ENCODE peak calls at places on chromosomes 2 and 18, in eight cellular contexts. F is right atrium auricular region; M is upper lobe of right lung; O is ascending aorta; V is aorta; I is fibroblast of lung; B is CD8-positive, alpha-beta memory T cell; G is CD4-positive, alpha-beta memory T cell. Y is an unnamed sample. For H3K9me3, the result is how much of the 10 kb centered on the place peaks cover.

GRCh38 chr2:66686768-66687167 is 251.8 kb downstream of the MEIS1 start:
- DNase-seq in F (no peak), M (no peak), O (no peak), V (no peak), I (peak), B (no peak), G (no peak), Y (no peak)

GRCh38 chr2:148756292-148756975 is 111.9 kb downstream of the EPC2 start:
- DNase-seq in F (no peak), M (no peak), O (no peak), V (no peak), I (peak), B (no peak), G (no peak), Y (no peak)

GRCh38 chr2:71608441-71608840 is 155.1 kb downstream of the DYSF start:
- DNase-seq in F (peak), M (peak), O (peak), V (peak), I (no peak), B (no peak), G (no peak), Y (no peak)

GRCh38 chr18:13726972-13727331 is 479 bp downstream of the RNMT start:
- DNase-seq in F (peak), M (no peak), O (peak), V (peak), I (no peak), B (no peak), G (no peak), Y (no peak)

GRCh38 chr2:219500135-219500534 is 1.4 kb downstream of the GMPPA start:
- DNase-seq in F (no peak), M (no peak), O (no peak), V (no peak), I (peak), B (no peak), G (no peak), Y (no peak)

GRCh38 chr18:25962919-25963318 is 127.5 kb downstream of the SS18 start:
- DNase-seq in F (no peak), M (no peak), O (no peak), V (no peak), I (no peak), B (no peak), G (no peak), Y (no peak)

GRCh38 chr18:51107082-51107481 is 77.1 kb downstream of the SMAD4 start:
- DNase-seq in F (no peak), M (no peak), O (no peak), V (peak), I (no peak), B (no peak), G (no peak), Y (no peak)

GRCh38 chr2:157264099-157264498 is 6.6 kb downstream of the GALNT5 start:
- DNase-seq in F (no peak), M (no peak), O (no peak), V (no peak), I (peak), B (no peak), G (no peak), Y (no peak)

GRCh38 chr2:171895781-171896180 is 1.7 kb upstream of the SLC25A12 start:
- DNase-seq in F (no peak), M (no peak), O (no peak), V (no peak), I (no peak), B (no peak), G (no peak), Y (no peak)

GRCh38 chr2:147045113-147045512 is 799.7 kb upstream of the ACVR2A start:
- DNase-seq in F (peak), M (peak), O (no peak), V (no peak), I (peak), B (no peak), G (peak), Y (peak)

GRCh38 chr2:118474151-118474561 is 373.3 kb downstream of the EN1 start:
- DNase-seq in F (no peak), M (no peak), O (no peak), V (no peak), I (no peak), B (no peak), G (no peak), Y (no peak)

GRCh38 chr2:104851236-104852160 is 2.4 kb upstream of the POU3F3 start:
- DNase-seq in F (no peak), M (no peak), O (no peak), V (no peak), I (no peak), B (no peak), G (no peak), Y (no peak)

GRCh38 chr2:114925296-114926255 is 483.1 kb downstream of the DPP10 start:
- DNase-seq in F (no peak), M (no peak), O (no peak), V (no peak), I (no peak), B (no peak), G (no peak), Y (no peak)

GRCh38 chr2:23418490-23418911 is 33.5 kb downstream of the KLHL29 start:
- DNase-seq in F (no peak), M (no peak), O (peak), V (no peak), I (peak), B (no peak), G (no peak), Y (no peak)

GRCh38 chr2:218807626-218808025 is 24.0 kb downstream of the PRKAG3 start:
- DNase-seq in F (peak), M (no peak), O (no peak), V (no peak), I (peak), B (no peak), G (no peak), Y (no peak)

GRCh38 chr2:205892141-205893064 is 193.6 kb downstream of the INO80D start:
- DNase-seq in F (no peak), M (no peak), O (no peak), V (no peak), I (peak), B (peak), G (no peak), Y (peak)

GRCh38 chr2:143157001-143157798 is 28.0 kb downstream of the ARHGAP15 start:
- DNase-seq in F (no peak), M (no peak), O (no peak), V (no peak), I (no peak), B (no peak), G (no peak), Y (no peak)

GRCh38 chr18:25074925-25075693 is 276.9 kb downstream of the ZNF521 start:
- DNase-seq in F (no peak), M (no peak), O (no peak), V (no peak), I (no peak), B (no peak), G (no peak), Y (no peak)

GRCh38 chr2:54954705-54955357 is 95.4 kb downstream of the RTN4 start:
- DNase-seq in F (no peak), M (no peak), O (no peak), V (no peak), I (no peak), B (no peak), G (no peak), Y (no peak)

GRCh38 chr2:144239306-144239705 is 280.6 kb downstream of the ZEB2 start:
- DNase-seq in F (no peak), M (no peak), O (no peak), V (no peak), I (no peak), B (no peak), G (no peak), Y (no peak)

GRCh38 chr2:150127271-150127990 is 360.0 kb downstream of the RND3 start:
- DNase-seq in F (no peak), M (no peak), O (no peak), V (no peak), I (no peak), B (no peak), G (no peak), Y (no peak)

GRCh38 chr18:58847383-58848071 is 17.1 kb upstream of the ZNF532 start:
- DNase-seq in F (no peak), M (no peak), O (no peak), V (no peak), I (no peak), B (no peak), G (no peak), Y (no peak)

GRCh38 chr18:59885579-59886163 is 14.1 kb upstream of the PMAIP1 start:
- DNase-seq in F (no peak), M (no peak), O (no peak), V (no peak), I (peak), B (no peak), G (no peak), Y (peak)

GRCh38 chr2:171531836-171532450 is 9.7 kb downstream of the CYBRD1 start:
- DNase-seq in F (no peak), M (no peak), O (no peak), V (no peak), I (no peak), B (no peak), G (no peak), Y (no peak)

GRCh38 chr2:150911766-150912280 is 349.8 kb downstream of the RBM43 start:
- DNase-seq in F (peak), M (peak), O (peak), V (peak), I (peak), B (no peak), G (no peak), Y (peak)

GRCh38 chr2:102061962-102062795 is 70.4 kb downstream of the IL1R2 start:
- DNase-seq in F (no peak), M (no peak), O (no peak), V (no peak), I (peak), B (no peak), G (no peak), Y (no peak)

GRCh38 chr2:238818576-238818975 is 29.3 kb upstream of the TWIST2 start:
- DNase-seq in F (no peak), M (no peak), O (no peak), V (no peak), I (no peak), B (no peak), G (no peak), Y (no peak)

GRCh38 chr2:20231632-20232031 is 6.7 kb upstream of the SDC1 start:
- DNase-seq in F (peak), M (peak), O (peak), V (peak), I (no peak), B (no peak), G (no peak), Y (peak)

GRCh38 chr2:205563646-205564045 is 118.7 kb upstream of the NRP2 start:
- DNase-seq in F (no peak), M (peak), O (no peak), V (no peak), I (peak), B (no peak), G (no peak), Y (no peak)

GRCh38 chr2:65023742-65024141 is 32.5 kb upstream of the CEP68 start:
- DNase-seq in F (no peak), M (no peak), O (no peak), V (no peak), I (no peak), B (no peak), G (no peak), Y (no peak)

GRCh38 chr2:156918410-156918809 is 339.1 kb upstream of the GALNT5 start:
- DNase-seq in F (no peak), M (no peak), O (no peak), V (no peak), I (no peak), B (no peak), G (no peak), Y (no peak)

GRCh38 chr2:72887032-72887835 is at the start of gene SPR:
- DNase-seq in F (peak), M (peak), O (peak), V (peak), I (peak), B (peak), G (peak), Y (peak)

GRCh38 chr2:72676341-72677025 is 149.3 kb downstream of the EXOC6B start:
- DNase-seq in F (no peak), M (no peak), O (no peak), V (no peak), I (no peak), B (no peak), G (no peak), Y (peak)

GRCh38 chr2:181305151-181306123 is 151.7 kb upstream of the ITGA4 start:
- DNase-seq in F (no peak), M (no peak), O (no peak), V (no peak), I (peak), B (peak), G (peak), Y (no peak)

GRCh38 chr18:10518595-10519273 is 7.1 kb upstream of the NAPG start:
- DNase-seq in F (no peak), M (peak), O (no peak), V (no peak), I (peak), B (no peak), G (no peak), Y (no peak)

GRCh38 chr18:37505321-37505720 is 60.3 kb downstream of the CELF4 start:
- DNase-seq in F (no peak), M (no peak), O (no peak), V (no peak), I (no peak), B (no peak), G (no peak), Y (no peak)

GRCh38 chr2:45647346-45647745 is 4.1 kb upstream of the PRKCE start:
- DNase-seq in F (no peak), M (no peak), O (no peak), V (no peak), I (no peak), B (no peak), G (no peak), Y (no peak)

GRCh38 chr2:127640082-127641072 is 5.6 kb upstream of the GPR17 start:
- DNase-seq in F (no peak), M (no peak), O (no peak), V (no peak), I (no peak), B (no peak), G (peak), Y (no peak)

GRCh38 chr2:126797622-126798275 is 100.9 kb upstream of the TEX51 start:
- DNase-seq in F (peak), M (peak), O (no peak), V (no peak), I (no peak), B (no peak), G (no peak), Y (no peak)

GRCh38 chr2:9858730-9859068 is 15.4 kb downstream of the TAF1B start:
- DNase-seq in F (no peak), M (no peak), O (no peak), V (no peak), I (no peak), B (no peak), G (no peak), Y (no peak)
- H3K9me3 ChIP-seq in F (under half), M (under half), O (under half), V (under half), I (under half), B (under half), G (under half), Y (under half)

GRCh38 chr18:5276947-5277346 is 18.6 kb downstream of the ZBTB14 start:
- DNase-seq in F (no peak), M (no peak), O (no peak), V (no peak), I (no peak), B (no peak), G (no peak), Y (no peak)
- H3K4me3 ChIP-seq in F (no peak), M (no peak), O (no peak), V (no peak), I (no peak), B (no peak), G (no peak), Y (no peak)

GRCh38 chr18:62881509-62882016 is 166.2 kb downstream of the PHLPP1 start:
- DNase-seq in F (peak), M (no peak), O (peak), V (no peak), I (peak), B (no peak), G (no peak), Y (peak)
- H3K27ac ChIP-seq in F (no peak), M (no peak), O (no peak), V (no peak), I (no peak), B (no peak), G (no peak), Y (peak)

DNA sequence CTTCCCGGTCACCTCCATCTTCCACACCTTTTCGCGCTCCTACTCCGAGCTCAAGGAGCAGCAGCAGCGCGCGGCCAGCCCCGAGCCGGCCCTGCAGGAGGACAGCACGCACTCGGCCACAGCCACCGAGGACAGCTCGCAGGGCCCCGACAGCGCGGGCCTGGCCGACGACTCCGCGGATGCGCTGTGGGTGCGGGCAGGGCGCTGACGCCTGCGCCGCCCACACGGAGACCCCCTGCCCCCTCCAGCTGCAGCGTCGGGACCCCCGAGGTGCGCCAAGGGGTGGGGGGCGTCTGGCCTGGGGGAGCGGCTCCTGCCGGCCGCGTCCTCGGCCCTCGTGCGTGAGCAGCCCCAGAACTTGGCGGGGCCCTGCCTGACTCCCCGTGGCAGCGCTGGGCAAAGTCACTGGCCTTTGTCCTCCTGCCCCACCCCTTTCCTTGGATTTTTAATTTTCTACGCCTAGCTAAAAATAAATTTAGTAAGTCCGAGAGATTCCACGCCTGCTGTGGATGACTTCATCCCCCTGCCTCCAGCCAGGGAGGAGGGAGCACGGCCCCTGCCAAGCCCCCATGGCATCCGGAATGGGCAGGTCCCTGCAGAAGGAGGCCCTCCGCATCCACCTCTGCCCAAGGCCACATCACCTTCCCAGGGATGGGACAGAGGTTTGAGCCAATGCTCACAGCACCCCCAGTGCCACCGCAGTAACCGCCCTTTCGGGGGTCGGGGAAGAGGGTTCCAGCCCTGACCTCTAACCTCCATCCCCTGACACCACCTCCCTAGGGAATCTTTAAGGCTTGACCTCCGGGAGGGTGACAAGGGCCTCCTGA is 51.6 kb downstream of the SLC66A2 start:
- DNase-seq in F (peak), M (no peak), O (no peak), V (no peak), I (no peak), B (no peak), G (no peak), Y (no peak)
- H3K9me3 ChIP-seq in F (under half), M (under half), O (under half), V (under half), I (under half), B (under half), G (under half), Y (under half)

DNA sequence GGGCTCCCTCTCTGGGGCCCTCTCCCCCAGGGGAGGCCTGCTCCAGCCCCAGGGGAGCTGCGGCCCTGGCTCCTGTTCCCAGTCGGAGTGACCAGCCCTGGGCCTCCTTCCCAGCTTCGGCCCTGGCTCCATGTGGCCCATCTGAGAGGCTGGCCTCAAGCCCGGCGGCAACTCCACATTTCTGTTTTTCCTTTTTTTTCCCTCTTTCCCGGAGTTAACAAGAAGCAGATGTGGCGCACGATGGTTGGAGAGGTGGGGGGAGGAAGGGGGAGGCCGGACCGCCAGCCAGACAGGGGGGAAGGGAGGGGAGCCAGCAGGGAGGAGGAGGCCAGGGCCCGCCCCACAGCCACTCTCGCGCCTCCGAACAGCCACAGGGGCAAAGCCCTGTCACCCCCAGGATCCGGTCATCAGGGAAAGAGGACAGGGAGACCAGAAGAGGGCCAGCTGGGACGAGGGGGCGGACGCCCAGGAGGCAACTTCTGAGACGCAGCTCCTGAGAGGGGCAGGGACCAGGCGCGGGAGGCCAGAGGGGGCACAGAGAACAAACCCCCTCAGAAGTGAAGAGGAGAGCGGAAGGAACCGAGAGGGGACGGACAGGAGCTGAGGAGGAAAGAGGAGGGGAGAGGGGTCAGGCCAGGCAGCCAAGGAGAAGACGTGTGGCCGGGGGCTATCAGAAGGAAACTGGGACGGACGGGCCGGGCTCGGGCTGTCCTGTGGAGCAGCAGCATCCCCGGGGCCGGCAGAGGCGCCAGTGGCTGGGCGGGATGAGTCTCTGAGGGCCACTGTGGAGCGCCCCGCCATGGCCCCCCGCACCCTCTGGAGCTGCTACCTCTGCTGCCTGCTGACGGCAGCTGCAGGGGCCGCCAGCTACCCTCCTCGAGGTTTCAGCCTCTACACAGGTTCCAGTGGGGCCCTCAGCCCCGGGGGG is at the start of gene EMILIN1:
- DNase-seq in F (peak), M (peak), O (peak), V (peak), I (peak), B (no peak), G (no peak), Y (peak)
- H3K4me3 ChIP-seq in F (peak), M (peak), O (peak), V (peak), I (peak), B (no peak), G (no peak), Y (peak)

DNA sequence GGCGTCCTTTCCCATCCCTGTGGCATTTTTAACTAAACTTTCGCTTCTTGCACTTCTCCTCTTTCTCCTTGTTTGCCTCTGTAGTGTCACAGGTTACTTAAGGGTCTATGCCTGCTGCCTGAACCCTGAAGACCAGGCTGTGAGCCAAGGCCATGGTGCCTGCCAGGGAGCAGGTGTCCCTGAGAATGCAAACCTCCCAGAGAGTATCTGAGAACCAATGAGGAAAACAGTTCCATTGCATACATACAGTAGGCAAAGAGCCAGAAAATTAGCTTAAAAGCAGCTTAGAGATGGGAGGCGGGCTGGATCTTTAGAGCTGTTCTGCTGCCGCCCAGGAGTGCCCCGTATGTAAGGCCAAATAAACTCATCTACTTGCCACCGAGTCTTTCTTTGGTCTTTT is 327.9 kb downstream of the CLIP4 start:
- DNase-seq in F (no peak), M (no peak), O (no peak), V (no peak), I (no peak), B (no peak), G (no peak), Y (no peak)
- H3K27ac ChIP-seq in F (no peak), M (no peak), O (no peak), V (no peak), I (no peak), B (no peak), G (no peak), Y (no peak)

GRCh38 chr2:10973766-10974165 is 62.0 kb downstream of the KCNF1 start:
- DNase-seq in F (no peak), M (no peak), O (no peak), V (no peak), I (no peak), B (no peak), G (no peak), Y (no peak)

GRCh38 chr2:10978112-10978670 is 66.5 kb downstream of the KCNF1 start:
- DNase-seq in F (no peak), M (no peak), O (peak), V (peak), I (no peak), B (no peak), G (no peak), Y (no peak)

GRCh38 chr2:10980071-10980470 is 68.3 kb downstream of the KCNF1 start:
- DNase-seq in F (no peak), M (no peak), O (no peak), V (no peak), I (peak), B (no peak), G (no peak), Y (no peak)

GRCh38 chr2:10977636-10978035 is 65.9 kb downstream of the KCNF1 start:
- DNase-seq in F (no peak), M (no peak), O (no peak), V (peak), I (peak), B (no peak), G (no peak), Y (no peak)

GRCh38 chr2:10977003-10977402 is 65.3 kb downstream of the KCNF1 start:
- DNase-seq in F (no peak), M (peak), O (peak), V (no peak), I (peak), B (no peak), G (no peak), Y (no peak)
- H3K9me3 ChIP-seq in F (under half), M (under half), O (under half), V (under half), I (under half), B (under half), G (under half), Y (under half)

GRCh38 chr18:5538541-5538940 is 5.3 kb downstream of the EPB41L3 start:
- DNase-seq in F (no peak), M (no peak), O (no peak), V (no peak), I (no peak), B (no peak), G (no peak), Y (no peak)
- H3K4me3 ChIP-seq in F (no peak), M (no peak), O (no peak), V (no peak), I (no peak), B (no peak), G (no peak), Y (no peak)